ENCODE peak calls at places on chromosomes 12 and 14, in seven cellular contexts. One of them, this sample, is unnamed.
A peak's percentile ranks its signal among the peaks of the same experiment; 100 is the strongest.

GRCh38 chr12:54546511-54546910 is 2.9 kb upstream of the PDE1B start:
- DNase-seq in NCI-H2081: no peak
- DNase-seq in neural progenitor cell: no peak
- DNase-seq in HEK293T: no peak
- DNase-seq in astrocyte of the hippocampus: no peak
- DNase-seq in stimulated activated CD4-positive, alpha-beta T cell treated with anti-CD3 and anti-CD28 coated beads, Interleukin-1b, Interleukin-23, amount 100 ng/mL, for 24 hours: no peak
- DNase-seq in CD8-positive, alpha-beta T cell: no peak
- DNase-seq in this sample: no peak

GRCh38 chr14:29111554-29111953 is 345.0 kb downstream of the FOXG1 start:
- DNase-seq in NCI-H2081: no peak
- DNase-seq in neural progenitor cell: no peak
- DNase-seq in HEK293T: no peak
- DNase-seq in astrocyte of the hippocampus: no peak
- DNase-seq in stimulated activated CD4-positive, alpha-beta T cell treated with anti-CD3 and anti-CD28 coated beads, Interleukin-1b, Interleukin-23, amount 100 ng/mL, for 24 hours: no peak
- DNase-seq in CD8-positive, alpha-beta T cell: no peak
- DNase-seq in this sample: no peak

GRCh38 chr12:6362383-6362782 is 13.0 kb downstream of the SCNN1A start:
- DNase-seq in NCI-H2081: no peak
- DNase-seq in neural progenitor cell: no peak
- DNase-seq in HEK293T: no peak
- DNase-seq in astrocyte of the hippocampus: no peak
- DNase-seq in stimulated activated CD4-positive, alpha-beta T cell treated with anti-CD3 and anti-CD28 coated beads, Interleukin-1b, Interleukin-23, amount 100 ng/mL, for 24 hours: no peak
- DNase-seq in CD8-positive, alpha-beta T cell: no peak
- DNase-seq in this sample: no peak

GRCh38 chr12:931591-931990 is 17.9 kb downstream of the RAD52 start:
- DNase-seq in NCI-H2081: no peak
- DNase-seq in neural progenitor cell: no peak
- DNase-seq in HEK293T: no peak
- DNase-seq in astrocyte of the hippocampus: no peak
- DNase-seq in stimulated activated CD4-positive, alpha-beta T cell treated with anti-CD3 and anti-CD28 coated beads, Interleukin-1b, Interleukin-23, amount 100 ng/mL, for 24 hours: no peak
- DNase-seq in CD8-positive, alpha-beta T cell: no peak
- DNase-seq in this sample: no peak

GRCh38 chr14:36493761-36494160 is 26.3 kb downstream of the NKX2-1 start:
- DNase-seq in NCI-H2081: no peak
- DNase-seq in neural progenitor cell: peak; percentile 46
- DNase-seq in HEK293T: no peak
- DNase-seq in astrocyte of the hippocampus: no peak
- DNase-seq in stimulated activated CD4-positive, alpha-beta T cell treated with anti-CD3 and anti-CD28 coated beads, Interleukin-1b, Interleukin-23, amount 100 ng/mL, for 24 hours: no peak
- DNase-seq in CD8-positive, alpha-beta T cell: no peak
- DNase-seq in this sample: no peak

GRCh38 chr12:71627438-71628002 is 36.1 kb downstream of the ZFC3H1 start:
- DNase-seq in NCI-H2081: no peak
- DNase-seq in neural progenitor cell: no peak
- DNase-seq in HEK293T: no peak
- DNase-seq in astrocyte of the hippocampus: no peak
- DNase-seq in stimulated activated CD4-positive, alpha-beta T cell treated with anti-CD3 and anti-CD28 coated beads, Interleukin-1b, Interleukin-23, amount 100 ng/mL, for 24 hours: no peak
- DNase-seq in CD8-positive, alpha-beta T cell: no peak
- DNase-seq in this sample: no peak

GRCh38 chr12:30725739-30726138 is 29.0 kb downstream of the CAPRIN2 start:
- DNase-seq in NCI-H2081: no peak
- DNase-seq in neural progenitor cell: no peak
- DNase-seq in HEK293T: no peak
- DNase-seq in astrocyte of the hippocampus: peak; percentile 62
- DNase-seq in stimulated activated CD4-positive, alpha-beta T cell treated with anti-CD3 and anti-CD28 coated beads, Interleukin-1b, Interleukin-23, amount 100 ng/mL, for 24 hours: no peak
- DNase-seq in CD8-positive, alpha-beta T cell: no peak
- DNase-seq in this sample: no peak

GRCh38 chr12:128551266-128552025 is 272.3 kb downstream of the SLC15A4 start:
- DNase-seq in NCI-H2081: no peak
- DNase-seq in neural progenitor cell: no peak
- DNase-seq in HEK293T: no peak
- DNase-seq in astrocyte of the hippocampus: no peak
- DNase-seq in stimulated activated CD4-positive, alpha-beta T cell treated with anti-CD3 and anti-CD28 coated beads, Interleukin-1b, Interleukin-23, amount 100 ng/mL, for 24 hours: no peak
- DNase-seq in CD8-positive, alpha-beta T cell: no peak
- DNase-seq in this sample: no peak

GRCh38 chr12:48615681-48616080 is 45.8 kb upstream of the LALBA start:
- DNase-seq in NCI-H2081: peak; percentile 15
- DNase-seq in neural progenitor cell: no peak
- DNase-seq in HEK293T: no peak
- DNase-seq in astrocyte of the hippocampus: no peak
- DNase-seq in stimulated activated CD4-positive, alpha-beta T cell treated with anti-CD3 and anti-CD28 coated beads, Interleukin-1b, Interleukin-23, amount 100 ng/mL, for 24 hours: no peak
- DNase-seq in CD8-positive, alpha-beta T cell: no peak
- DNase-seq in this sample: no peak

GRCh38 chr12:53267309-53268008 is 640 bp upstream of the ESPL1 start:
- DNase-seq in NCI-H2081: no peak
- DNase-seq in neural progenitor cell: no peak
- DNase-seq in HEK293T: no peak
- DNase-seq in astrocyte of the hippocampus: no peak
- DNase-seq in stimulated activated CD4-positive, alpha-beta T cell treated with anti-CD3 and anti-CD28 coated beads, Interleukin-1b, Interleukin-23, amount 100 ng/mL, for 24 hours: no peak
- DNase-seq in CD8-positive, alpha-beta T cell: no peak
- DNase-seq in this sample: no peak

GRCh38 chr12:52007982-52008510 is 1.3 kb downstream of the TAMALIN start:
- DNase-seq in NCI-H2081: no peak
- DNase-seq in neural progenitor cell: no peak
- DNase-seq in HEK293T: no peak
- DNase-seq in astrocyte of the hippocampus: no peak
- DNase-seq in stimulated activated CD4-positive, alpha-beta T cell treated with anti-CD3 and anti-CD28 coated beads, Interleukin-1b, Interleukin-23, amount 100 ng/mL, for 24 hours: no peak
- DNase-seq in CD8-positive, alpha-beta T cell: no peak
- DNase-seq in this sample: no peak

GRCh38 chr12:79183946-79184345 is 319.4 kb downstream of the SYT1 start:
- DNase-seq in NCI-H2081: peak; percentile 16
- DNase-seq in neural progenitor cell: no peak
- DNase-seq in HEK293T: no peak
- DNase-seq in astrocyte of the hippocampus: no peak
- DNase-seq in stimulated activated CD4-positive, alpha-beta T cell treated with anti-CD3 and anti-CD28 coated beads, Interleukin-1b, Interleukin-23, amount 100 ng/mL, for 24 hours: no peak
- DNase-seq in CD8-positive, alpha-beta T cell: no peak
- DNase-seq in this sample: no peak

GRCh38 chr14:58587271-58587670 is 50.5 kb upstream of the DACT1 start:
- DNase-seq in NCI-H2081: no peak
- DNase-seq in neural progenitor cell: no peak
- DNase-seq in HEK293T: no peak
- DNase-seq in astrocyte of the hippocampus: peak; percentile 49
- DNase-seq in stimulated activated CD4-positive, alpha-beta T cell treated with anti-CD3 and anti-CD28 coated beads, Interleukin-1b, Interleukin-23, amount 100 ng/mL, for 24 hours: no peak
- DNase-seq in CD8-positive, alpha-beta T cell: no peak
- DNase-seq in this sample: no peak

GRCh38 chr14:62213516-62213915 is 451.3 kb downstream of the SNAPC1 start:
- DNase-seq in NCI-H2081: peak; percentile 6
- DNase-seq in neural progenitor cell: no peak
- DNase-seq in HEK293T: peak; percentile 10
- DNase-seq in astrocyte of the hippocampus: peak; percentile 38
- DNase-seq in stimulated activated CD4-positive, alpha-beta T cell treated with anti-CD3 and anti-CD28 coated beads, Interleukin-1b, Interleukin-23, amount 100 ng/mL, for 24 hours: no peak
- DNase-seq in CD8-positive, alpha-beta T cell: no peak
- DNase-seq in this sample: no peak

GRCh38 chr14:65361920-65362319 is 50.6 kb upstream of the FUT8 start:
- DNase-seq in NCI-H2081: no peak
- DNase-seq in neural progenitor cell: no peak
- DNase-seq in HEK293T: no peak
- DNase-seq in astrocyte of the hippocampus: peak; percentile 68
- DNase-seq in stimulated activated CD4-positive, alpha-beta T cell treated with anti-CD3 and anti-CD28 coated beads, Interleukin-1b, Interleukin-23, amount 100 ng/mL, for 24 hours: no peak
- DNase-seq in CD8-positive, alpha-beta T cell: no peak
- DNase-seq in this sample: no peak

GRCh38 chr14:56224179-56224578 is 106.0 kb downstream of the PELI2 start:
- DNase-seq in NCI-H2081: no peak
- DNase-seq in neural progenitor cell: no peak
- DNase-seq in HEK293T: no peak
- DNase-seq in astrocyte of the hippocampus: no peak
- DNase-seq in stimulated activated CD4-positive, alpha-beta T cell treated with anti-CD3 and anti-CD28 coated beads, Interleukin-1b, Interleukin-23, amount 100 ng/mL, for 24 hours: no peak
- DNase-seq in CD8-positive, alpha-beta T cell: no peak
- DNase-seq in this sample: no peak

GRCh38 chr12:115306380-115306779 is 622.4 kb upstream of the TBX3 start:
- DNase-seq in NCI-H2081: no peak
- DNase-seq in neural progenitor cell: no peak
- DNase-seq in HEK293T: no peak
- DNase-seq in astrocyte of the hippocampus: no peak
- DNase-seq in stimulated activated CD4-positive, alpha-beta T cell treated with anti-CD3 and anti-CD28 coated beads, Interleukin-1b, Interleukin-23, amount 100 ng/mL, for 24 hours: no peak
- DNase-seq in CD8-positive, alpha-beta T cell: no peak
- DNase-seq in this sample: no peak

GRCh38 chr12:74747305-74747704 is 209.7 kb downstream of the ATXN7L3B start:
- DNase-seq in NCI-H2081: no peak
- DNase-seq in neural progenitor cell: no peak
- DNase-seq in HEK293T: no peak
- DNase-seq in astrocyte of the hippocampus: peak; percentile 47
- DNase-seq in stimulated activated CD4-positive, alpha-beta T cell treated with anti-CD3 and anti-CD28 coated beads, Interleukin-1b, Interleukin-23, amount 100 ng/mL, for 24 hours: no peak
- DNase-seq in CD8-positive, alpha-beta T cell: no peak
- DNase-seq in this sample: no peak

GRCh38 chr12:124699878-124700277 is 132.5 kb upstream of the NCOR2 start:
- DNase-seq in NCI-H2081: no peak
- DNase-seq in neural progenitor cell: no peak
- DNase-seq in HEK293T: no peak
- DNase-seq in astrocyte of the hippocampus: no peak
- DNase-seq in stimulated activated CD4-positive, alpha-beta T cell treated with anti-CD3 and anti-CD28 coated beads, Interleukin-1b, Interleukin-23, amount 100 ng/mL, for 24 hours: no peak
- DNase-seq in CD8-positive, alpha-beta T cell: no peak
- DNase-seq in this sample: no peak